ENCODE peak calls at places on chromosomes 12 and 14, in five cellular contexts. A is H9, X is neuronal stem cell, C is H1, L is trophoblast cell. Z is an unnamed sample.
A peak's percentile ranks its signal among the peaks of the same experiment; 100 is the strongest.

GRCh38 chr12:52517005-52517835 is 3.0 kb downstream of the KRT5 start:
- DNase-seq in A (no peak), X (no peak), L (no peak), C (no peak), Z (no peak)

GRCh38 chr12:29043069-29043468 is 106.0 kb upstream of the FAR2 start:
- DNase-seq in C (no peak), A (no peak), L (no peak), X (no peak), Z (peak; percentile 23)

GRCh38 chr14:72836085-72836484 is 57.8 kb downstream of the DPF3 start:
- DNase-seq in L (no peak), A (no peak), X (no peak), C (no peak), Z (no peak)

GRCh38 chr12:102833687-102834435 is 83.2 kb downstream of the PAH start:
- DNase-seq in X (peak; percentile 66), A (peak; percentile 70), L (peak; percentile 36), C (no peak), Z (no peak)

GRCh38 chr14:69079188-69079742 is 73.7 kb downstream of the DCAF5 start:
- DNase-seq in L (peak; percentile 63), X (no peak), C (no peak), A (no peak), Z (peak; percentile 86)

GRCh38 chr14:56138987-56139386 is 20.8 kb downstream of the PELI2 start:
- DNase-seq in L (no peak), C (no peak), X (no peak), A (no peak), Z (no peak)

GRCh38 chr12:65651060-65651459 is 173.2 kb upstream of the HMGA2 start:
- DNase-seq in X (no peak), A (no peak), L (no peak), C (no peak), Z (no peak)

GRCh38 chr12:124734224-124734788 is 129.4 kb downstream of the SCARB1 start:
- DNase-seq in X (peak; percentile 80), C (peak; percentile 49), A (peak; percentile 94), L (no peak), Z (peak; percentile 87)

GRCh38 chr12:9381619-9382018 is 173.4 kb upstream of the PZP start:
- DNase-seq in L (no peak), A (no peak), X (no peak), C (no peak), Z (no peak)

GRCh38 chr12:121861549-121862254 is 3.0 kb upstream of the HPD start:
- DNase-seq in X (no peak), C (no peak), A (no peak), L (no peak), Z (peak; percentile 69)

GRCh38 chr14:24861083-24861630 is 188.8 kb downstream of the STXBP6 start:
- DNase-seq in X (no peak), C (no peak), L (no peak), A (no peak), Z (peak; percentile 21)

GRCh38 chr12:107459649-107460048 is 225.9 kb upstream of the PWP1 start:
- DNase-seq in C (no peak), L (no peak), A (peak; percentile 45), X (no peak), Z (no peak)
- H2BK12ac ChIP-seq in C (no peak overlapping the region), L (no peak overlapping the region), A (no peak overlapping the region), X (no peak overlapping the region), Z (no peak overlapping the region)

GRCh38 chr12:6784292-6784691 is 5.0 kb upstream of the CD4 start:
- DNase-seq in C (no peak), X (no peak), A (no peak), L (no peak), Z (no peak)

GRCh38 chr12:6783828-6784227 is 5.5 kb upstream of the CD4 start:
- DNase-seq in A (no peak), C (no peak), L (no peak), X (no peak), Z (no peak)

GRCh38 chr12:6787309-6787708 is 2.0 kb upstream of the CD4 start:
- DNase-seq in C (no peak), L (no peak), X (no peak), A (no peak), Z (no peak)

GRCh38 chr12:6788972-6789905 is at the start of gene CD4:
- DNase-seq in L (no peak), A (peak; percentile 60), X (no peak), C (no peak), Z (no peak)

GRCh38 chr12:6786416-6787094 is 2.8 kb upstream of the CD4 start:
- DNase-seq in C (no peak), L (no peak), X (no peak), A (peak; percentile 34), Z (no peak)
- H2BK12ac ChIP-seq in C (no peak overlapping the region), L (no peak overlapping the region), X (no peak overlapping the region), A (no peak overlapping the region), Z (no peak overlapping the region)

GRCh38 chr12:48044396-48044795 is 40.1 kb upstream of the COL2A1 start:
- DNase-seq in C (no peak), L (no peak), A (no peak), X (no peak), Z (no peak)

GRCh38 chr12:48041591-48042423 is 37.5 kb upstream of the COL2A1 start:
- DNase-seq in X (no peak), L (no peak), C (no peak), A (no peak), Z (no peak)

GRCh38 chr12:48045061-48045846 is 41.0 kb upstream of the COL2A1 start:
- DNase-seq in A (no peak), L (no peak), C (no peak), X (no peak), Z (no peak)

GRCh38 chr12:48045965-48046364 is 41.7 kb upstream of the COL2A1 start:
- DNase-seq in A (no peak), X (no peak), L (no peak), C (no peak), Z (no peak)

DNA sequence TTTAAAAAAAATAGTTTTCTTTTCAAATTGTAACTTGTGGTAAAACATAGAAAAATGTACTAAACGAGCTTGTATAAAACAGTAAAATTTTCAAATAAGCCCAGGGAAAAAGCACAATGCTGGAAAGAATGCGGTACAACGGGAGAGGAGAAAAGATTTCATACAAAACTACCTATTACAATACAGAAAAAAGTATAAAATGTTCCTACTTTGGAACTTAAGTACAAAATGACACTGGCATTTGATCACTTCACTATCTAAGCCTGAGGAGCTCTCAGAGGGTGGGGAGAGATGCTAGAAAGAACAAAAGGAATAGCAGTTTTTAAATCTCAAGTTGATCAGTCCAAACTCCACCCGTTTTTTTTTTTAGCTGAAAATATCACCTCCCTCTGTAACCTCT is 39.5 kb upstream of the COL2A1 start:
- DNase-seq in C (no peak), A (no peak), L (no peak), X (no peak), Z (no peak)
- H2BK12ac ChIP-seq in C (no peak overlapping the region), A (no peak overlapping the region), L (no peak overlapping the region), X (no peak overlapping the region), Z (no peak overlapping the region)

DNA sequence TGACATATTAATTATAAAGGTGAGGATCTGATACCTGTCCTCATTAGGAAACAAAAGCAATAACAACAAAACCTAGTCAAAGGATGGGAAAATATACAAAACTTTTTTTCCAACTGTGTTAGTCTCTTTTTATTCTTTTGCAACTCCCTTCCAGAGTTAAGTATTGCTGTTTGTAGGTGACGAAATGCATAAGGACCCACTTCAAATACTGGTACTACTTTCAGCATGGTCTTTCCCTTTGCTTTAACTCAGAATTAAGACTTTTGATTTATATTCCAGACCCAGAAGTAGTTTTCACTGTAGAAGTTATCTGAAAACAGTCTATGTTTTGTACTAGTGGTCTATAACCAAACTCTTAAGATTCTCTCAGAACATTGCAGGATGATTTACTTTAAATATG is 34.1 kb upstream of the ABCC9 start:
- DNase-seq in A (no peak), X (no peak), C (no peak), L (no peak), Z (no peak)
- H2BK12ac ChIP-seq in A (no peak overlapping the region), X (no peak overlapping the region), C (no peak overlapping the region), L (no peak overlapping the region), Z (no peak overlapping the region)

GRCh38 chr14:44979273-44979672 is 17.3 kb downstream of the TOGARAM1 start:
- DNase-seq in X (no peak), L (no peak), A (no peak), C (no peak), Z (no peak)
- H2BK12ac ChIP-seq in X (no peak overlapping the region), L (no peak overlapping the region), A (no peak overlapping the region), C (no peak overlapping the region), Z (no peak overlapping the region)

DNA sequence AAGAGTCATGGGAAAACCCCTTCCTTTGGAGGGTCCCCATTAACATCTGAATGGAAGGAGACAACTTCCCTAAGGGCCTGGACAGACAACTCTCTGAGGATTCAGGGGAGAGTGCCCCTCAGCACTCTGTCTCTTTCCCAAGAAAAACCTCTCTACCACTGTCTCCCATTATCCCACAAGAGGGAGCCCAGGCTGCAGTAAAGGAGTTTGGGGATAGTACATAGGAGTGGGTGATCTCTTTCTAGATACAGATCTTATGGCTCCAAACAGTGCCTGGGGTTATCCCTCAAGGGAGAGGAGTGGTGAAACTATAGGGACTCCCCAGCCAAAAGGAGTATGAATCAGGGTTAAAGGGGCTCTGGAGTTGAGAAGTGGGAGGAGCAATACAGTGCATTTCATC is 6.1 kb downstream of the WNT10B start:
- DNase-seq in C (peak; percentile 36), A (peak; percentile 77), X (no peak), L (no peak), Z (peak; percentile 48)
- H2BK12ac ChIP-seq in C (no peak overlapping the region), A (no peak overlapping the region), X (no peak overlapping the region), L (no peak overlapping the region), Z (no peak overlapping the region)

GRCh38 chr14:104230119-104230885 is 91.9 kb downstream of the KIF26A start:
- DNase-seq in C (no peak), A (no peak), X (no peak), L (no peak), Z (no peak)
- H2BK12ac ChIP-seq in C (no peak overlapping the region), A (no peak overlapping the region), X (no peak overlapping the region), L (no peak overlapping the region), Z (no peak overlapping the region)

DNA sequence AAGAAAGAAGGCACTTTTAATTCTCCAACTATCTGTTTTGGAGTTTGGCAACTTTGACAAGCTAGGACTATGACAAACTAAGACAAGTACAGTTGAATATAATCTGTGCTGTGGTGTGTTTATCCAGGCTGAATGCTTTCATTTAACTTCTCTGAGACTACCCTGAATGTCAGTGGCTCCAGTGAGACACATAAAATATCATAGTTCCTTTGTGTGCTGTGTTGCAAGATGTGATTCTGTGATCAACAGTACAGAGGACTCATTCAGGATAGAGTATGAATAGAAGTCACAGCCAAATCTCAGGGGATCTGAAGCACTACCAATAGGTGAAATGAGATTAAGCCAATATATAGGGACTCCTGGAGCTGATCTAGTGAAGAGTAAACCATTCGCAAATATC is 876.9 kb upstream of the FBXO33 start:
- DNase-seq in A (no peak), X (no peak), C (no peak), L (no peak), Z (no peak)
- H2BK12ac ChIP-seq in A (no peak overlapping the region), X (no peak overlapping the region), C (no peak overlapping the region), L (no peak overlapping the region), Z (no peak overlapping the region)

DNA sequence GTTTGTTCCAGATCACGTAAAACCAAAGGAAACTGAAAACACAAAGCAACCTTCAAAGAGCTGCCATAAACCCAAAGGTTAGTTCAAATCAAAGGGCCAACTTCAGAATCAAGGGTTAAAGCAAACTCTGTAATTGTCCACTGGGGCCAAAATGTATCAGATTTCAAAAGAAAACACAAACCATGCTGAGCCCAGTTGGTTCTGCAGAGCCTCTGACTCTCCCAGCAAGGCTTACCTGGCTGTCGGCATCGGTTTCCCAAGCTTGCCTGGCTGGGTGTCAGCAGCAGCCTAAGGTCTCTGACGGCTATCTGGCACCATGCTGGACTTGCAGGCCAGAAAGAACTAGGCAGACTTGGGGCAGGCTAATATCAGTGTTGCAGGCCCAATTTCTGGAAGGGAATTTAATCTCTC is 125.3 kb downstream of the DAD1 start:
- DNase-seq in A (no peak), C (no peak), L (no peak), X (no peak), Z (no peak)
- H2BK12ac ChIP-seq in A (no peak overlapping the region), C (no peak overlapping the region), L (no peak overlapping the region), X (no peak overlapping the region), Z (peak overlapping the region; percentile 56)